ENCODE peak calls at places on chromosomes 13 and 19, in six cellular contexts. T is mesenchymal stem cell, N is neuronal stem cell, U is H9, S is H1, D is trophoblast cell. B is an unnamed sample.
A peak's percentile ranks its signal among the peaks of the same experiment; 100 is the strongest.

GRCh38 chr19:51994048-51994644 is 7.5 kb upstream of the ZNF350 start:
- DNase-seq in T (peak; percentile 13), N (no peak), U (no peak), S (no peak), D (no peak), B (no peak)

GRCh38 chr19:18895038-18895827 is 725 bp downstream of the CERS1 start:
- DNase-seq in T (peak; percentile 40), N (peak; percentile 65), U (peak; percentile 82), S (no peak), D (peak; percentile 35), B (no peak)

GRCh38 chr13:48235100-48235813 is 2.3 kb downstream of the ITM2B start:
- DNase-seq in T (peak; percentile 54), N (no peak), U (peak; percentile 55), S (no peak), D (peak; percentile 77), B (peak; percentile 25)

GRCh38 chr19:45250216-45250831 is 747 bp upstream of the MARK4 start:
- DNase-seq in T (no peak), N (no peak), U (no peak), S (no peak), D (peak; percentile 93), B (no peak)

GRCh38 chr19:8526345-8527062 is 12.5 kb upstream of the ZNF414 start:
- DNase-seq in T (peak; percentile 95), N (peak; percentile 92), U (peak; percentile 94), S (peak; percentile 54), D (peak; percentile 89), B (peak; percentile 88)

GRCh38 chr19:16066611-16067104 is 9.6 kb upstream of the TPM4 start:
- DNase-seq in T (no peak), N (no peak), U (peak; percentile 56), S (no peak), D (peak; percentile 87), B (peak; percentile 76)

GRCh38 chr19:38229585-38230073 is 5.6 kb upstream of the DPF1 start:
- DNase-seq in T (peak; percentile 83), N (peak; percentile 75), U (peak; percentile 79), S (no peak), D (peak; percentile 18), B (peak; percentile 91)

GRCh38 chr19:51111606-51112005 is 3.4 kb upstream of the CTU1 start:
- DNase-seq in T (no peak), N (no peak), U (peak; percentile 53), S (no peak), D (no peak), B (no peak)

GRCh38 chr13:44842158-44842557 is 147.1 kb downstream of the NUFIP1 start:
- DNase-seq in T (peak; percentile 79), N (no peak), U (no peak), S (no peak), D (no peak), B (peak; percentile 81)

GRCh38 chr13:52892925-52893324 is 44.5 kb upstream of the PCDH8 start:
- DNase-seq in T (no peak), N (no peak), U (no peak), S (no peak), D (no peak), B (no peak)

GRCh38 chr13:20146381-20146780 is 14.5 kb downstream of the GJA3 start:
- DNase-seq in T (no peak), N (no peak), U (no peak), S (no peak), D (no peak), B (no peak)

GRCh38 chr19:30881986-30882385 is 467.2 kb downstream of the TSHZ3 start:
- DNase-seq in T (no peak), N (no peak), U (peak; percentile 6), S (no peak), D (no peak), B (no peak)

GRCh38 chr13:35499131-35500051 is 22.9 kb upstream of the MAB21L1 start:
- DNase-seq in T (no peak), N (no peak), U (no peak), S (no peak), D (no peak), B (no peak)

GRCh38 chr19:42528354-42529247 is at the start of gene CEACAM1:
- DNase-seq in T (no peak), N (no peak), U (no peak), S (no peak), D (peak; percentile 68), B (no peak)

GRCh38 chr13:99356216-99357089 is 49.3 kb upstream of the GPR183 start:
- DNase-seq in T (peak; percentile 97), N (no peak), U (no peak), S (no peak), D (peak; percentile 36), B (peak; percentile 87)

GRCh38 chr13:31204592-31204991 is 4.8 kb downstream of the B3GLCT start:
- DNase-seq in T (peak; percentile 64), N (no peak), U (no peak), S (no peak), D (no peak), B (peak; percentile 60)

GRCh38 chr19:45125975-45126493 is 33.1 kb downstream of the PPP1R37 start:
- DNase-seq in T (peak; percentile 63), N (peak; percentile 41), U (peak; percentile 89), S (peak; percentile 56), D (peak; percentile 82), B (peak; percentile 49)

GRCh38 chr19:39448271-39448670 is 2.9 kb downstream of the SUPT5H start:
- DNase-seq in T (peak; percentile 64), N (no peak), U (no peak), S (no peak), D (peak; percentile 51), B (peak; percentile 51)

GRCh38 chr19:53365899-53366493 is 491 bp downstream of the ZNF525 start:
- DNase-seq in T (no peak), N (no peak), U (no peak), S (no peak), D (peak; percentile 67), B (no peak)

GRCh38 chr19:35868172-35868822 is at the start of gene APLP1:
- DNase-seq in T (peak; percentile 24), N (peak; percentile 78), U (peak; percentile 73), S (no peak), D (peak; percentile 61), B (no peak)

GRCh38 chr13:59863621-59864020 is 300.1 kb downstream of the DIAPH3 start:
- DNase-seq in T (no peak), N (no peak), U (no peak), S (no peak), D (no peak), B (no peak)

GRCh38 chr19:49442354-49442753 is 1.0 kb upstream of the SLC17A7 start:
- DNase-seq in T (no peak), N (no peak), U (no peak), S (no peak), D (no peak), B (no peak)

GRCh38 chr19:30559446-30559845 is 187.3 kb downstream of the ZNF536 start:
- DNase-seq in T (no peak), N (no peak), U (no peak), S (no peak), D (no peak), B (no peak)

GRCh38 chr13:41008349-41008980 is 10.7 kb downstream of the ELF1 start:
- DNase-seq in T (peak; percentile 78), N (no peak), U (no peak), S (no peak), D (peak; percentile 51), B (peak; percentile 90)

GRCh38 chr19:46900341-46900740 is 39.5 kb downstream of the ARHGAP35 start:
- DNase-seq in T (no peak), N (no peak), U (no peak), S (no peak), D (peak; percentile 35), B (no peak)

GRCh38 chr13:113129921-113130750 is 7.5 kb downstream of the F10 start:
- DNase-seq in T (no peak), N (no peak), U (peak; percentile 37), S (no peak), D (peak; percentile 20), B (no peak)

GRCh38 chr19:43463381-43464088 is 1.9 kb downstream of the LYPD3 start:
- DNase-seq in T (peak; percentile 95), N (peak; percentile 96), U (peak; percentile 99), S (peak; percentile 74), D (peak; percentile 93), B (peak; percentile 79)

DNA sequence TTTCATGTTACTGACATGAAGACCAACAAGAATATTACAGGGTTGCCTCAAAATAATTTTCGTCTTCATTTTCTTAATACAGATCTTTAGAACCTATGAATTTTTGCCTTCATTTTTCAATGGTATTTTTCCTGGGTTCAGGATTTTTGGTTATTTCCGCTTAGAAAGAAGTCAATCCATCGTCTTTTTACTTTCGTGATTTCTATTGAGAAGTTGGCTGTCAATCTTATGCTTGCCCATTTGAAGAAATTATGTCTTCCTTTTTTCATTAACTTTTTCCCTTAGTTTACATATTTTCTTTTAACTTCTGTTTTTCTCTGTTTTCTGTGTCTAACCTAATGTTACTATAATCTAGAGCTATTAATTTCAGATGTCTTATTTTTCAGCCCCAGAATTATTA is 868.9 kb upstream of the SLC10A2 start:
- DNase-seq in T (peak; percentile 4), N (no peak), U (no peak), S (no peak), D (no peak), B (no peak)
- H4K91ac ChIP-seq in T (no peak overlapping the region), N (no peak overlapping the region), U (no peak overlapping the region), S (no peak overlapping the region), D (no peak overlapping the region), B (no peak overlapping the region)

GRCh38 chr19:13211426-13212308 is 61.5 kb downstream of the IER2 start:
- DNase-seq in T (no peak), N (no peak), U (no peak), S (no peak), D (no peak), B (no peak)
- H4K91ac ChIP-seq in T (no peak overlapping the region), N (peak overlapping the region; percentile 38), U (no peak overlapping the region), S (no peak overlapping the region), D (no peak overlapping the region), B (no peak overlapping the region)

GRCh38 chr19:10343495-10343894 is 4.1 kb upstream of the ICAM3 start:
- DNase-seq in T (no peak), N (no peak), U (no peak), S (no peak), D (peak; percentile 8), B (no peak)

GRCh38 chr19:10346509-10346908 is 7.1 kb upstream of the ICAM3 start:
- DNase-seq in T (peak; percentile 41), N (no peak), U (no peak), S (no peak), D (peak; percentile 49), B (peak; percentile 25)

GRCh38 chr19:10339380-10339960 is at the start of gene ICAM3:
- DNase-seq in T (no peak), N (no peak), U (peak; percentile 64), S (no peak), D (no peak), B (no peak)

GRCh38 chr19:10339977-10340376 is 553 bp upstream of the ICAM3 start:
- DNase-seq in T (no peak), N (no peak), U (no peak), S (no peak), D (no peak), B (no peak)

GRCh38 chr19:10344780-10345179 is 5.4 kb upstream of the ICAM3 start:
- DNase-seq in T (no peak), N (no peak), U (no peak), S (no peak), D (peak; percentile 58), B (peak; percentile 39)
- H4K91ac ChIP-seq in T (no peak overlapping the region), N (no peak overlapping the region), U (no peak overlapping the region), S (no peak overlapping the region), D (no peak overlapping the region), B (no peak overlapping the region)

DNA sequence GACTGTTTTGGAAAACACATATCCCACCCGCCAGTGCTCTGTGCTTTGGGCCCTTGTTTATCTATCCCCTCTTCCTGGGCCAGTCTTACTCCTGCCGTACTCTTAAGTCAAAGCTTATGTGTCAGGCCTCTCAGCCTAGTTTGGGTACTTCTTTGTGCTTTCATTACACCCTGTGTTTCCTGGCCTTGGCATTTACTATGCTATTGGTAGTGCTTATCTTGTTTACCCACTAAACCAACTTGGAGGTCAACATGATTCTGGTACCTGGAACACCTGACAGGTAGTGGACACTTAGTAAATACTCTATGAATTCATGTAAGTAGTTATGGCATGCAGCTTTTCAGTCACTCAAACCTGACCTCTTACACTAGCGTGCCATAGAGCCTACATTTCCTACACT is 2.4 kb downstream of the POLR1D start:
- DNase-seq in T (no peak), N (no peak), U (no peak), S (no peak), D (no peak), B (no peak)
- H4K91ac ChIP-seq in T (no peak overlapping the region), N (no peak overlapping the region), U (no peak overlapping the region), S (no peak overlapping the region), D (no peak overlapping the region), B (no peak overlapping the region)